ENCODE peak calls at places on chromosomes 13 and 19, in six cellular contexts. B, U, A, Z, L and I are unnamed samples.

GRCh38 chr19:39997595-39998216 is 846 bp downstream of the ZNF546 start:
- DNase-seq in L (no peak), U (no peak), Z (no peak), B (no peak), A (no peak), I (peak)

GRCh38 chr13:60613080-60613479 is 216.1 kb downstream of the TDRD3 start:
- DNase-seq in B (no peak), Z (no peak), A (no peak), U (no peak), L (no peak), I (no peak)

GRCh38 chr19:11380653-11381534 is 3.2 kb downstream of the EPOR start:
- DNase-seq in B (peak), L (peak), Z (peak), A (peak), U (peak), I (peak)

GRCh38 chr19:42052241-42052863 is 17.7 kb downstream of the GRIK5 start:
- DNase-seq in B (no peak), Z (no peak), A (no peak), U (no peak), L (no peak), I (no peak)

GRCh38 chr13:71722206-71722605 is 144.8 kb downstream of the DACH1 start:
- DNase-seq in L (no peak), B (no peak), U (no peak), Z (no peak), A (no peak), I (no peak)

GRCh38 chr13:94858856-94859811 is 146.8 kb upstream of the SOX21 start:
- DNase-seq in B (no peak), Z (no peak), L (peak), A (no peak), U (no peak), I (no peak)

GRCh38 chr13:96967248-96967745 is 27.0 kb downstream of the OXGR1 start:
- DNase-seq in U (no peak), B (no peak), A (no peak), L (no peak), Z (no peak), I (no peak)

GRCh38 chr13:44276061-44276460 is 97.6 kb upstream of the SERP2 start:
- DNase-seq in Z (no peak), U (no peak), A (no peak), L (no peak), B (no peak), I (no peak)